ENCODE peak calls at places on chromosomes 12 and 14, in six cellular contexts. R is endothelial cell of umbilical vein; C is A673; L is naive thymus-derived CD4-positive, alpha-beta T cell; Y is AG04450; A is GM23248. T is an unnamed sample.

GRCh38 chr14:43042408-43042807 is 1435.7 kb downstream of the LRFN5 start:
- DNase-seq in R (no peak), C (no peak), L (no peak), Y (no peak), A (no peak), T (no peak)

GRCh38 chr14:64388533-64389243 is 535 bp downstream of the MTHFD1 start:
- DNase-seq in R (no peak), C (peak), L (no peak), Y (no peak), A (peak), T (no peak)

GRCh38 chr12:107515446-107515958 is 170.1 kb upstream of the PWP1 start:
- DNase-seq in R (peak), C (peak), L (no peak), Y (peak), A (peak), T (peak)

GRCh38 chr12:12432373-12432772 is 75.5 kb downstream of the BORCS5 start:
- DNase-seq in R (peak), C (no peak), L (no peak), Y (peak), A (peak), T (no peak)

GRCh38 chr12:9707864-9708808 is 24.8 kb downstream of the CLECL1 start:
- DNase-seq in R (peak), C (peak), L (peak), Y (peak), A (peak), T (no peak)

GRCh38 chr12:74539765-74540526 is 2.3 kb downstream of the ATXN7L3B start:
- DNase-seq in R (no peak), C (peak), L (no peak), Y (no peak), A (no peak), T (no peak)

GRCh38 chr14:39374846-39375245 is 57.4 kb downstream of the FBXO33 start:
- DNase-seq in R (peak), C (peak), L (no peak), Y (no peak), A (peak), T (no peak)

GRCh38 chr12:90888316-90888715 is 66.7 kb downstream of the CCER1 start:
- DNase-seq in R (no peak), C (no peak), L (no peak), Y (no peak), A (no peak), T (no peak)

GRCh38 chr12:9798008-9798619 is 29.2 kb upstream of the KLRF1 start:
- DNase-seq in R (peak), C (peak), L (peak), Y (no peak), A (peak), T (no peak)

GRCh38 chr12:112473056-112473455 is 54.3 kb downstream of the PTPN11 start:
- DNase-seq in R (no peak), C (peak), L (no peak), Y (no peak), A (peak), T (no peak)

GRCh38 chr14:28412076-28412475 is 354.5 kb upstream of the FOXG1 start:
- DNase-seq in R (no peak), C (no peak), L (no peak), Y (no peak), A (no peak), T (no peak)

GRCh38 chr14:99554184-99554583 is 49.8 kb downstream of the CCDC85C start:
- DNase-seq in R (no peak), C (no peak), L (no peak), Y (no peak), A (no peak), T (no peak)

GRCh38 chr12:32444895-32445294 is 45.5 kb downstream of the FGD4 start:
- DNase-seq in R (peak), C (peak), L (no peak), Y (no peak), A (peak), T (no peak)

GRCh38 chr12:132506730-132507538 is 17.0 kb downstream of the FBRSL1 start:
- DNase-seq in R (peak), C (peak), L (peak), Y (peak), A (peak), T (no peak)
- H3K4me3 ChIP-seq in R (no peak), C (peak), L (peak), Y (peak), A (peak), T (peak)

GRCh38 chr14:74698894-74699293 is 14.0 kb downstream of the AREL1 start:
- DNase-seq in R (no peak), C (no peak), L (no peak), Y (no peak), A (no peak), T (no peak)
- H3K27ac ChIP-seq in R (no peak), C (no peak), L (no peak), Y (no peak), A (no peak), T (no peak)

GRCh38 chr12:68536885-68537284 is 73.8 kb upstream of the RAP1B start:
- DNase-seq in R (peak), C (no peak), L (no peak), Y (no peak), A (no peak), T (no peak)

GRCh38 chr12:68537571-68537970 is 73.1 kb upstream of the RAP1B start:
- DNase-seq in R (no peak), C (no peak), L (no peak), Y (no peak), A (no peak), T (no peak)

GRCh38 chr12:68539615-68539952 is 71.1 kb upstream of the RAP1B start:
- DNase-seq in R (no peak), C (no peak), L (no peak), Y (no peak), A (no peak), T (no peak)

GRCh38 chr12:68534108-68534507 is 76.6 kb upstream of the RAP1B start:
- DNase-seq in R (no peak), C (no peak), L (no peak), Y (no peak), A (no peak), T (no peak)

DNA sequence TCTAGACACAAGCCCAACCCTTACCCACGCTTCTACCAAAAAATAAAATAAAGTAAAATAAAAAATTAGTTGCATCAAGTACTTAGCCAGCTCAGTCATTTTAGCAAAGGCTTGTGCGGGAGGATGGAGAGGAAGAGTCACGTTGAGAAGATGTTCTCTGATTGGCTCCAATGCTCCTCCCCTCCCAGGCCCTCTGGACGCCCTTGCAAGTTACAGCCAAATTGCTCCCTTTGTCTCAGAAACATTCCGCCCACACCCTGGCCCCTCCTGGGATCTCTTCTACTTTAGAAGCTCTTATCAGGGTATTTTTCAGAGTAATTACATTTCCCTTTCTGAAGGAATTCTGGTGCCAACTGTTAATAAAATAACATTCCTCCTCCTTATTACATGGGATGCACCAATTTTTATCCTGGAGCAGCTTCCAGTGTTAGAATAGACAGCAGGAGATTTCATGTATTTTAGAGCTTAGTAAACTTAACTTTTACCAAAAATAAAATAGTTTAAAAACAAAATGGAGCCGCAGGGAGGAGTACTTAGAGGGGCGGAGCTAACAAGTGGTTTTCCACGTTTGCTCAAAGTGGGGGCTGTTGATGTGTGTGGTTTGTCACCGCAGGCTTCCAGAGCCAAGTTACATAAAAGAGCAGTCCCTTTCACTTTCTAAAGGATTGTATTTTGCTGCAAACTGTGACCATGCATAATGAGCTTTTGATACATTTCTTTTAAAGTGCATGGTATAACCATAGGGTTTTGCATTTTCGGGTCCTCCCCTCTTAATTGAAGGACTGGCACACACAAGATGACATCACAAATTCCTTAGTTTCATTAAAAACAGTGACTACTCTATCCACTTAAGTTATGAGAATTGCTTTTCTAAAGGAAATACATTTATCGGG is 71.7 kb upstream of the RAP1B start:
- DNase-seq in R (peak), C (peak), L (peak), Y (no peak), A (peak), T (peak)
- H3K4me3 ChIP-seq in R (no peak), C (peak), L (peak), Y (no peak), A (peak), T (peak)

GRCh38 chr12:101876861-101877815 is at the start of gene DRAM1:
- DNase-seq in R (peak), C (peak), L (peak), Y (peak), A (peak), T (peak)
- H3K27ac ChIP-seq in R (peak), C (peak), L (peak), Y (peak), A (peak), T (peak)

GRCh38 chr12:110015132-110015531 is 15.9 kb downstream of the ANKRD13A start:
- DNase-seq in R (peak), C (no peak), L (peak), Y (no peak), A (no peak), T (no peak)
- H3K4me3 ChIP-seq in R (no peak), C (no peak), L (no peak), Y (no peak), A (no peak), T (no peak)

DNA sequence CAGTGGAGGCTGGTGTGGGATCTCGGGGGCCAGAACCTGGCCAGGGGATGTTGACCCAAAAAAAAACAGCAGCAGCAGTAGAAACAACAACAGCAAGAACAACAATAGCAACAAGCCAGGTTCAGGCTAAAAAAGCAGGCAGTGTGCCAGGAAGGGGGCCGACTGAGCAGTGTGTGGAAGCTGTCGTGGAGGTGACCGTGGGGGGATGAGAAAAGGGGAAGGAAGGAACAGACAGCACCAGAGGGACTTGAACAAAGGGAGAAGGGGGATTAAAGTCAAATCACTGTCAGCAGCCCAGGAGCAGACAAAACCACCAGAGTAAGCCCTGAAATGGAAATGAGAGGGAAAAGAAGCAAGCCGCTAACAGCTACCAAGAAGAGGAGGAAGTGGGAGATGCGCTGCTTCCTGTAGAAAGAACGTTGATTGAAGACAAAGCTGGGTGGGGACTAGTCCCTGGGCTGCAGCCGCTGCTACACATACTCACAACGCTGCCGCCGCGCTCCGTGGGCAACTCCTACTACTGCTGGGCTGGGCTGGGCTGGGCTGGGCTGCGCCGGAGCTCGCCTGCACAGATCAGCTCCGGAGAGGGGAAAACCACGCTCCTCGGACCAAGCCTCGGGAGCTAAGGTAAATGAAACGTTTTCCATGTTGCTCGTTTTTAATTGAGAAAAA is at the start of gene GNG2:
- DNase-seq in R (peak), C (peak), L (peak), Y (no peak), A (peak), T (no peak)
- H3K27ac ChIP-seq in R (no peak), C (peak), L (peak), Y (peak), A (peak), T (no peak)

GRCh38 chr14:60093606-60094005 is 1.9 kb downstream of the PCNX4 start:
- DNase-seq in R (no peak), C (no peak), L (no peak), Y (no peak), A (peak), T (no peak)
- H3K4me3 ChIP-seq in R (peak), C (peak), L (peak), Y (peak), A (peak), T (peak)

GRCh38 chr14:90450667-90451066 is 53.8 kb downstream of the CALM1 start:
- DNase-seq in R (no peak), C (no peak), L (no peak), Y (no peak), A (no peak), T (no peak)

GRCh38 chr14:90452366-90452765 is 55.5 kb downstream of the CALM1 start:
- DNase-seq in R (no peak), C (no peak), L (no peak), Y (no peak), A (no peak), T (no peak)

GRCh38 chr14:90453401-90453951 is 56.6 kb downstream of the CALM1 start:
- DNase-seq in R (peak), C (no peak), L (no peak), Y (no peak), A (peak), T (no peak)

GRCh38 chr14:90451443-90451842 is 54.6 kb downstream of the CALM1 start:
- DNase-seq in R (no peak), C (no peak), L (no peak), Y (no peak), A (no peak), T (no peak)

DNA sequence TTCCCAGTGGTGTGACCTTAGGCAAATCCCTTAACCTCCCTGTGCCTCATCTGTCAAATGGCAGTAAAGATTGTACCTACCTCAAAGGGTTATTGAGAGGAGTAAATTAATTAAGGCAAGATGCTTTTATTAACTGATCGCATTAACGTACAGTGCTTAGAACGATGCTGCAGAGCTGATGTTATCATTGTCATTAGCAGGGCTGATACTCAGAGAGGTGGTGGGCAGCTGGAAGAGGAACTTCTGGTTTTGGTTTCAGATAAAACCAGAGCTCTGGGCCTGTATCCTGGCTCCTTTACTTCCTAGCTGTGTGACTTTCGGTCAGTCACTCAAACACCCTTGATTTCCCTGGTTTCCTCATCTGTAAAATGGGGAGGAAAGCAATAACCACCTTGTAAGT is 55.1 kb downstream of the CALM1 start:
- DNase-seq in R (no peak), C (no peak), L (no peak), Y (no peak), A (no peak), T (no peak)
- H3K27ac ChIP-seq in R (no peak), C (no peak), L (no peak), Y (no peak), A (no peak), T (no peak)

GRCh38 chr12:6552140-6552551 is 3.7 kb downstream of the IFFO1 start:
- DNase-seq in R (no peak), C (no peak), L (no peak), Y (no peak), A (peak), T (no peak)
- H3K4me3 ChIP-seq in R (no peak), C (no peak), L (no peak), Y (peak), A (peak), T (peak)

T was measured in thoracic aorta.